ENCODE peak calls at places on chromosomes 11 and 22, in eight cellular contexts. One of them, this sample, is unnamed.

GRCh38 chr11:63592975-63593395 is 21.2 kb downstream of the PLAAT3 start:
- DNase-seq in hippocampal formation: peak
- DNase-seq in HCT116: no peak
- DNase-seq in H1: peak
- DNase-seq in mesothelial cell of epicardium: no peak
- DNase-seq in posterior vena cava: peak
- DNase-seq in G401: peak
- DNase-seq in NCI-H460: peak
- DNase-seq in this sample: no peak

GRCh38 chr11:22753401-22753800 is 76.2 kb downstream of the SVIP start:
- DNase-seq in HCT116: no peak
- DNase-seq in NCI-H460: no peak
- DNase-seq in hippocampal formation: no peak
- DNase-seq in H1: no peak
- DNase-seq in G401: no peak
- DNase-seq in posterior vena cava: no peak
- DNase-seq in mesothelial cell of epicardium: no peak
- DNase-seq in this sample: no peak

GRCh38 chr22:45201678-45202332 is 38.1 kb downstream of the NUP50 start:
- DNase-seq in H1: peak
- DNase-seq in hippocampal formation: no peak
- DNase-seq in mesothelial cell of epicardium: no peak
- DNase-seq in G401: no peak
- DNase-seq in NCI-H460: no peak
- DNase-seq in posterior vena cava: no peak
- DNase-seq in HCT116: no peak
- DNase-seq in this sample: no peak

GRCh38 chr11:34565417-34566208 is 52.0 kb upstream of the ELF5 start:
- DNase-seq in HCT116: peak
- DNase-seq in G401: no peak
- DNase-seq in posterior vena cava: no peak
- DNase-seq in mesothelial cell of epicardium: no peak
- DNase-seq in hippocampal formation: no peak
- DNase-seq in NCI-H460: peak
- DNase-seq in H1: no peak
- DNase-seq in this sample: no peak

GRCh38 chr11:66388746-66389386 is 17.3 kb upstream of the SLC29A2 start:
- DNase-seq in HCT116: peak
- DNase-seq in NCI-H460: peak
- DNase-seq in posterior vena cava: no peak
- DNase-seq in G401: peak
- DNase-seq in hippocampal formation: no peak
- DNase-seq in mesothelial cell of epicardium: no peak
- DNase-seq in H1: peak
- DNase-seq in this sample: no peak

GRCh38 chr11:22130462-22131053 is 62.3 kb upstream of the ANO5 start:
- DNase-seq in HCT116: no peak
- DNase-seq in H1: peak
- DNase-seq in posterior vena cava: no peak
- DNase-seq in G401: peak
- DNase-seq in hippocampal formation: no peak
- DNase-seq in mesothelial cell of epicardium: no peak
- DNase-seq in NCI-H460: no peak
- DNase-seq in this sample: no peak

GRCh38 chr11:130710442-130711101 is 205.7 kb downstream of the SNX19 start:
- DNase-seq in NCI-H460: no peak
- DNase-seq in mesothelial cell of epicardium: no peak
- DNase-seq in G401: no peak
- DNase-seq in H1: no peak
- DNase-seq in HCT116: no peak
- DNase-seq in hippocampal formation: no peak
- DNase-seq in posterior vena cava: no peak
- DNase-seq in this sample: no peak

GRCh38 chr22:30029512-30029911 is 50.8 kb upstream of the HORMAD2 start:
- DNase-seq in NCI-H460: no peak
- DNase-seq in mesothelial cell of epicardium: no peak
- DNase-seq in hippocampal formation: no peak
- DNase-seq in G401: no peak
- DNase-seq in H1: no peak
- DNase-seq in posterior vena cava: no peak
- DNase-seq in HCT116: no peak
- DNase-seq in this sample: no peak

GRCh38 chr11:10526974-10527918 is 13.7 kb downstream of the RNF141 start:
- DNase-seq in HCT116: peak
- DNase-seq in hippocampal formation: peak
- DNase-seq in G401: no peak
- DNase-seq in mesothelial cell of epicardium: no peak
- DNase-seq in NCI-H460: no peak
- DNase-seq in posterior vena cava: no peak
- DNase-seq in H1: no peak
- DNase-seq in this sample: no peak

GRCh38 chr22:37983860-37984791 is at the start of gene SOX10:
- DNase-seq in mesothelial cell of epicardium: no peak
- DNase-seq in G401: no peak
- DNase-seq in posterior vena cava: no peak
- DNase-seq in H1: peak
- DNase-seq in NCI-H460: no peak
- DNase-seq in hippocampal formation: peak
- DNase-seq in HCT116: no peak
- DNase-seq in this sample: no peak

GRCh38 chr11:38498721-38499120 is 1900.7 kb upstream of the RAG2 start:
- DNase-seq in NCI-H460: no peak
- DNase-seq in posterior vena cava: no peak
- DNase-seq in hippocampal formation: no peak
- DNase-seq in HCT116: no peak
- DNase-seq in mesothelial cell of epicardium: no peak
- DNase-seq in G401: no peak
- DNase-seq in H1: no peak
- DNase-seq in this sample: no peak

GRCh38 chr11:5369793-5370192 is 13.8 kb upstream of the OR51M1 start:
- DNase-seq in G401: peak
- DNase-seq in mesothelial cell of epicardium: no peak
- DNase-seq in hippocampal formation: no peak
- DNase-seq in H1: no peak
- DNase-seq in NCI-H460: peak
- DNase-seq in HCT116: no peak
- DNase-seq in posterior vena cava: no peak
- DNase-seq in this sample: no peak

GRCh38 chr22:39380331-39380730 is 19.2 kb upstream of the TAB1 start:
- DNase-seq in HCT116: no peak
- DNase-seq in NCI-H460: no peak
- DNase-seq in hippocampal formation: no peak
- DNase-seq in H1: no peak
- DNase-seq in mesothelial cell of epicardium: no peak
- DNase-seq in G401: no peak
- DNase-seq in posterior vena cava: no peak
- DNase-seq in this sample: no peak

GRCh38 chr11:118980191-118980881 is 8.8 kb downstream of the FOXR1 start:
- DNase-seq in posterior vena cava: no peak
- DNase-seq in HCT116: no peak
- DNase-seq in mesothelial cell of epicardium: no peak
- DNase-seq in NCI-H460: no peak
- DNase-seq in G401: no peak
- DNase-seq in H1: peak
- DNase-seq in hippocampal formation: no peak
- DNase-seq in this sample: peak

GRCh38 chr22:34036936-34037335 is 116.7 kb upstream of the LARGE1 start:
- DNase-seq in posterior vena cava: no peak
- DNase-seq in NCI-H460: no peak
- DNase-seq in hippocampal formation: no peak
- DNase-seq in H1: no peak
- DNase-seq in G401: no peak
- DNase-seq in mesothelial cell of epicardium: no peak
- DNase-seq in HCT116: no peak
- DNase-seq in this sample: no peak

GRCh38 chr11:44630511-44631210 is 65.2 kb downstream of the CD82 start:
- DNase-seq in mesothelial cell of epicardium: peak
- DNase-seq in posterior vena cava: peak
- DNase-seq in HCT116: no peak
- DNase-seq in H1: no peak
- DNase-seq in NCI-H460: no peak
- DNase-seq in G401: no peak
- DNase-seq in hippocampal formation: no peak
- DNase-seq in this sample: no peak

GRCh38 chr22:41996826-41997225 is 1.8 kb upstream of the WBP2NL start:
- DNase-seq in H1: no peak
- DNase-seq in G401: no peak
- DNase-seq in mesothelial cell of epicardium: no peak
- DNase-seq in HCT116: no peak
- DNase-seq in NCI-H460: no peak
- DNase-seq in posterior vena cava: peak
- DNase-seq in hippocampal formation: no peak
- DNase-seq in this sample: no peak

GRCh38 chr11:106076923-106077608 is at the start of gene KBTBD3:
- DNase-seq in G401: peak
- DNase-seq in posterior vena cava: peak
- DNase-seq in NCI-H460: peak
- DNase-seq in mesothelial cell of epicardium: peak
- DNase-seq in HCT116: peak
- DNase-seq in H1: peak
- DNase-seq in hippocampal formation: peak
- DNase-seq in this sample: peak

GRCh38 chr11:116488836-116489389 is 283.9 kb downstream of the BUD13 start:
- DNase-seq in G401: peak
- DNase-seq in NCI-H460: no peak
- DNase-seq in HCT116: no peak
- DNase-seq in mesothelial cell of epicardium: no peak
- DNase-seq in hippocampal formation: no peak
- DNase-seq in posterior vena cava: no peak
- DNase-seq in H1: no peak
- DNase-seq in this sample: no peak

GRCh38 chr22:44348963-44349950 is 36.5 kb upstream of the SHISAL1 start:
- DNase-seq in G401: no peak
- DNase-seq in HCT116: no peak
- DNase-seq in mesothelial cell of epicardium: no peak
- DNase-seq in NCI-H460: no peak
- DNase-seq in H1: no peak
- DNase-seq in posterior vena cava: no peak
- DNase-seq in hippocampal formation: no peak
- DNase-seq in this sample: no peak

GRCh38 chr11:67627394-67627787 is 2.3 kb downstream of the NUDT8 start:
- DNase-seq in H1: no peak
- DNase-seq in NCI-H460: no peak
- DNase-seq in G401: no peak
- DNase-seq in HCT116: no peak
- DNase-seq in hippocampal formation: no peak
- DNase-seq in mesothelial cell of epicardium: no peak
- DNase-seq in posterior vena cava: peak
- DNase-seq in this sample: peak

GRCh38 chr11:79274636-79275315 is 166.1 kb downstream of the TENM4 start:
- DNase-seq in HCT116: no peak
- DNase-seq in G401: no peak
- DNase-seq in NCI-H460: no peak
- DNase-seq in H1: no peak
- DNase-seq in posterior vena cava: no peak
- DNase-seq in mesothelial cell of epicardium: no peak
- DNase-seq in hippocampal formation: no peak
- DNase-seq in this sample: no peak

GRCh38 chr11:133986545-133986944 is 29.8 kb upstream of the IGSF9B start:
- DNase-seq in NCI-H460: no peak
- DNase-seq in posterior vena cava: no peak
- DNase-seq in hippocampal formation: no peak
- DNase-seq in HCT116: no peak
- DNase-seq in G401: no peak
- DNase-seq in H1: no peak
- DNase-seq in mesothelial cell of epicardium: no peak
- DNase-seq in this sample: no peak

GRCh38 chr11:71994786-71995185 is 3.9 kb upstream of the IL18BP start:
- DNase-seq in G401: no peak
- DNase-seq in HCT116: no peak
- DNase-seq in mesothelial cell of epicardium: no peak
- DNase-seq in posterior vena cava: no peak
- DNase-seq in NCI-H460: no peak
- DNase-seq in hippocampal formation: no peak
- DNase-seq in H1: no peak
- DNase-seq in this sample: no peak

GRCh38 chr11:8810331-8811301 is 100.4 kb upstream of the AKIP1 start:
- DNase-seq in NCI-H460: peak
- DNase-seq in hippocampal formation: peak
- DNase-seq in posterior vena cava: peak
- DNase-seq in G401: peak
- DNase-seq in HCT116: no peak
- DNase-seq in H1: peak
- DNase-seq in mesothelial cell of epicardium: peak
- DNase-seq in this sample: peak

GRCh38 chr11:84714316-84714780 is 912.8 kb downstream of the DLG2 start:
- DNase-seq in G401: peak
- DNase-seq in HCT116: peak
- DNase-seq in hippocampal formation: peak
- DNase-seq in NCI-H460: peak
- DNase-seq in posterior vena cava: peak
- DNase-seq in mesothelial cell of epicardium: peak
- DNase-seq in H1: peak
- DNase-seq in this sample: peak

GRCh38 chr11:75219869-75220268 is 20.7 kb upstream of the TPBGL start:
- DNase-seq in G401: no peak
- DNase-seq in mesothelial cell of epicardium: no peak
- DNase-seq in HCT116: no peak
- DNase-seq in NCI-H460: no peak
- DNase-seq in hippocampal formation: no peak
- DNase-seq in H1: no peak
- DNase-seq in posterior vena cava: no peak
- DNase-seq in this sample: no peak

GRCh38 chr11:128553662-128554392 is 33.5 kb downstream of the ETS1 start:
- DNase-seq in mesothelial cell of epicardium: no peak
- DNase-seq in HCT116: no peak
- DNase-seq in posterior vena cava: no peak
- DNase-seq in G401: peak
- DNase-seq in hippocampal formation: no peak
- DNase-seq in NCI-H460: no peak
- DNase-seq in H1: no peak
- DNase-seq in this sample: no peak

GRCh38 chr11:13222285-13222684 is 55.3 kb upstream of the BMAL1 start:
- DNase-seq in posterior vena cava: no peak
- DNase-seq in hippocampal formation: no peak
- DNase-seq in NCI-H460: no peak
- DNase-seq in H1: peak
- DNase-seq in HCT116: no peak
- DNase-seq in mesothelial cell of epicardium: no peak
- DNase-seq in G401: no peak
- DNase-seq in this sample: no peak

GRCh38 chr11:1862588-1863351 is 9.9 kb downstream of the LSP1 start:
- DNase-seq in HCT116: peak
- DNase-seq in G401: no peak
- DNase-seq in hippocampal formation: no peak
- DNase-seq in NCI-H460: no peak
- DNase-seq in posterior vena cava: no peak
- DNase-seq in mesothelial cell of epicardium: no peak
- DNase-seq in H1: no peak
- DNase-seq in this sample: peak

GRCh38 chr11:35116245-35116644 is 22.7 kb upstream of the CD44 start:
- DNase-seq in NCI-H460: no peak
- DNase-seq in HCT116: no peak
- DNase-seq in H1: no peak
- DNase-seq in posterior vena cava: no peak
- DNase-seq in G401: no peak
- DNase-seq in hippocampal formation: no peak
- DNase-seq in mesothelial cell of epicardium: no peak
- DNase-seq in this sample: no peak

GRCh38 chr11:13486926-13487660 is 8.7 kb downstream of the PTH start:
- DNase-seq in posterior vena cava: peak
- DNase-seq in mesothelial cell of epicardium: peak
- DNase-seq in NCI-H460: peak
- DNase-seq in HCT116: no peak
- DNase-seq in H1: peak
- DNase-seq in G401: no peak
- DNase-seq in hippocampal formation: peak
- DNase-seq in this sample: peak

GRCh38 chr11:2305140-2305861 is 3.5 kb downstream of the TSPAN32 start:
- DNase-seq in HCT116: no peak
- DNase-seq in NCI-H460: peak
- DNase-seq in hippocampal formation: peak
- DNase-seq in mesothelial cell of epicardium: peak
- DNase-seq in G401: peak
- DNase-seq in posterior vena cava: peak
- DNase-seq in H1: peak
- DNase-seq in this sample: peak

This sample was measured in upper lobe of left lung.